ENCODE peak calls at places on chromosomes 4 and X, in five cellular contexts. E is tibial artery, C is ELR, X is KBM-7, G is sigmoid colon. F is an unnamed sample.

GRCh38 chrX:85516131-85516530 is 136.7 kb upstream of the POF1B start:
- DNase-seq in E (no peak), G (no peak), C (no peak), X (no peak), F (no peak)

GRCh38 chr4:124694306-124694705 is 18.2 kb downstream of the ANKRD50 start:
- DNase-seq in E (no peak), C (no peak), G (no peak), X (no peak), F (no peak)

GRCh38 chrX:55480390-55481062 is 9.1 kb downstream of the USP51 start:
- DNase-seq in G (no peak), X (no peak), C (no peak), E (no peak), F (no peak)

GRCh38 chr4:162075691-162076090 is 88.1 kb downstream of the FSTL5 start:
- DNase-seq in G (no peak), X (no peak), E (no peak), C (peak), F (no peak)

GRCh38 chrX:51866156-51866555 is 27.3 kb upstream of the MAGED1 start:
- DNase-seq in X (no peak), E (no peak), C (no peak), G (no peak), F (no peak)

GRCh38 chr4:61580721-61581377 is 380.7 kb downstream of the ADGRL3 start:
- DNase-seq in C (peak), G (no peak), X (no peak), E (no peak), F (no peak)

GRCh38 chr4:17985832-17986231 is 35.7 kb downstream of the LCORL start:
- DNase-seq in C (no peak), G (no peak), X (no peak), E (no peak), F (no peak)

GRCh38 chrX:150573702-150574101 is 5.3 kb downstream of the MTM1 start:
- DNase-seq in C (no peak), G (no peak), E (no peak), X (no peak), F (no peak)

GRCh38 chr4:159075531-159075932 is 27.3 kb upstream of the RAPGEF2 start:
- DNase-seq in X (no peak), C (peak), G (no peak), E (no peak), F (no peak)

GRCh38 chr4:36771411-36772153 is 473.0 kb upstream of the NWD2 start:
- DNase-seq in X (no peak), E (no peak), G (no peak), C (no peak), F (no peak)

GRCh38 chr4:1211371-1211770 is 37.6 kb downstream of the CTBP1 start:
- DNase-seq in X (no peak), G (peak), C (no peak), E (no peak), F (peak)

F was measured in RWPE2.